ENCODE peak calls at places on chromosomes 13 and 19, in seven cellular contexts. F is NCI-H524, L is EH, K is AG08396, I is SK-N-MC, V is GM23248, U is astrocyte of the cerebellum. E is an unnamed sample.

GRCh38 chr13:80469105-80469840 is 128.3 kb upstream of the SPRY2 start:
- DNase-seq in F (no peak), L (no peak), K (no peak), I (no peak), V (no peak), U (peak; percentile 16), E (no peak)

GRCh38 chr19:48614436-48615144 is at the start of gene FAM83E:
- DNase-seq in F (no peak), L (no peak), K (no peak), I (no peak), V (peak; percentile 34), U (no peak), E (no peak)

GRCh38 chr13:112774829-112775565 is 85.2 kb downstream of the ATP11A start:
- DNase-seq in F (no peak), L (no peak), K (no peak), I (no peak), V (no peak), U (no peak), E (no peak)

GRCh38 chr19:49637865-49638350 is 2.0 kb downstream of the RRAS start:
- DNase-seq in F (no peak), L (peak; percentile 90), K (peak; percentile 87), I (no peak), V (peak; percentile 88), U (no peak), E (peak; percentile 55)

GRCh38 chr13:68888832-68889231 is 1218.8 kb upstream of the ATXN8OS start:
- DNase-seq in F (no peak), L (no peak), K (no peak), I (no peak), V (no peak), U (no peak), E (peak; percentile 8)

GRCh38 chr13:67258482-67258881 is 28.3 kb upstream of the PCDH9 start:
- DNase-seq in F (no peak), L (no peak), K (no peak), I (no peak), V (no peak), U (no peak), E (no peak)

GRCh38 chr13:42534785-42535184 is 39.2 kb upstream of the TNFSF11 start:
- DNase-seq in F (no peak), L (no peak), K (no peak), I (no peak), V (no peak), U (no peak), E (no peak)

GRCh38 chr13:24272452-24273161 is 36.8 kb upstream of the C1QTNF9 start:
- DNase-seq in F (peak; percentile 76), L (no peak), K (no peak), I (no peak), V (no peak), U (no peak), E (no peak)

GRCh38 chr13:20353973-20354372 is 121.9 kb upstream of the GJB6 start:
- DNase-seq in F (no peak), L (peak; percentile 52), K (peak; percentile 23), I (no peak), V (peak; percentile 81), U (no peak), E (no peak)

GRCh38 chr19:6402834-6403608 is 10.1 kb upstream of the GTF2F1 start:
- DNase-seq in F (no peak), L (peak; percentile 53), K (peak; percentile 71), I (no peak), V (peak; percentile 69), U (peak; percentile 46), E (peak; percentile 57)

GRCh38 chr19:30535011-30535410 is 162.8 kb downstream of the ZNF536 start:
- DNase-seq in F (no peak), L (no peak), K (no peak), I (no peak), V (peak; percentile 35), U (no peak), E (no peak)

GRCh38 chr13:26722321-26722720 is 38.3 kb downstream of the GPR12 start:
- DNase-seq in F (no peak), L (no peak), K (no peak), I (no peak), V (no peak), U (no peak), E (no peak)

GRCh38 chr13:42086582-42086981 is 38.1 kb downstream of the DGKH start:
- DNase-seq in F (no peak), L (no peak), K (no peak), I (no peak), V (no peak), U (no peak), E (no peak)

GRCh38 chr13:104315606-104316005 is 1249.4 kb upstream of the SLC10A2 start:
- DNase-seq in F (no peak), L (peak; percentile 69), K (peak; percentile 29), I (no peak), V (peak; percentile 11), U (peak; percentile 84), E (no peak)

GRCh38 chr13:98653471-98653985 is 76.6 kb upstream of the STK24 start:
- DNase-seq in F (peak; percentile 57), L (peak; percentile 76), K (peak; percentile 85), I (peak; percentile 32), V (peak; percentile 86), U (peak; percentile 57), E (peak; percentile 86)

GRCh38 chr13:25170554-25171107 is 1.5 kb downstream of the AMER2 start:
- DNase-seq in F (no peak), L (no peak), K (peak; percentile 14), I (no peak), V (peak; percentile 9), U (no peak), E (no peak)

GRCh38 chr13:84912720-84913119 is 886.5 kb downstream of the SLITRK6 start:
- DNase-seq in F (no peak), L (no peak), K (no peak), I (no peak), V (no peak), U (no peak), E (no peak)

GRCh38 chr19:27971071-27971470 is 1241.9 kb downstream of the UQCRFS1 start:
- DNase-seq in F (no peak), L (peak; percentile 29), K (peak; percentile 12), I (no peak), V (peak; percentile 13), U (no peak), E (no peak)

GRCh38 chr19:10092648-10093294 is 6.7 kb downstream of the SHFL start:
- DNase-seq in F (no peak), L (no peak), K (no peak), I (no peak), V (no peak), U (no peak), E (no peak)

GRCh38 chr13:109957875-109958274 is 171.5 kb upstream of the IRS2 start:
- DNase-seq in F (no peak), L (no peak), K (no peak), I (no peak), V (no peak), U (no peak), E (no peak)

GRCh38 chr19:7590256-7590655 is 5.4 kb upstream of the CAMSAP3 start:
- DNase-seq in F (no peak), L (no peak), K (no peak), I (no peak), V (no peak), U (no peak), E (no peak)

GRCh38 chr19:18773682-18774081 is 17.4 kb downstream of the COMP start:
- DNase-seq in F (no peak), L (no peak), K (no peak), I (no peak), V (no peak), U (no peak), E (no peak)

GRCh38 chr13:65302691-65303090 is 1927.4 kb downstream of the PCDH9 start:
- DNase-seq in F (no peak), L (no peak), K (no peak), I (no peak), V (no peak), U (no peak), E (no peak)

GRCh38 chr19:6378036-6378435 is 2.3 kb upstream of the PSPN start:
- DNase-seq in F (no peak), L (peak; percentile 80), K (peak; percentile 72), I (no peak), V (peak; percentile 47), U (peak; percentile 18), E (no peak)

GRCh38 chr19:33344210-33344609 is 29.3 kb upstream of the CEBPG start:
- DNase-seq in F (no peak), L (peak; percentile 22), K (no peak), I (no peak), V (peak; percentile 55), U (no peak), E (no peak)

GRCh38 chr13:94239135-94239534 is 240.3 kb downstream of the DCT start:
- DNase-seq in F (no peak), L (peak; percentile 56), K (peak; percentile 35), I (no peak), V (peak; percentile 85), U (no peak), E (peak; percentile 69)

GRCh38 chr19:2259331-2259730 is 3.1 kb upstream of the JSRP1 start:
- DNase-seq in F (no peak), L (peak; percentile 69), K (no peak), I (no peak), V (peak; percentile 44), U (no peak), E (no peak)

GRCh38 chr13:42985312-42986175 is 6.5 kb downstream of the EPSTI1 start:
- DNase-seq in F (no peak), L (peak; percentile 41), K (no peak), I (no peak), V (peak; percentile 43), U (no peak), E (no peak)

GRCh38 chr19:38975214-38975860 is at the start of gene FBXO17:
- DNase-seq in F (no peak), L (peak; percentile 68), K (peak; percentile 79), I (no peak), V (peak; percentile 88), U (no peak), E (peak; percentile 77)

GRCh38 chr19:33110201-33110910 is 21.6 kb upstream of the WDR88 start:
- DNase-seq in F (no peak), L (peak; percentile 50), K (no peak), I (no peak), V (peak; percentile 16), U (peak; percentile 27), E (no peak)

GRCh38 chr13:27833206-27833605 is 40.9 kb downstream of the GSX1 start:
- DNase-seq in F (no peak), L (no peak), K (no peak), I (no peak), V (no peak), U (no peak), E (no peak)

GRCh38 chr13:25384747-25385270 is 13.0 kb downstream of the ATP8A2 start:
- DNase-seq in F (no peak), L (no peak), K (no peak), I (no peak), V (no peak), U (no peak), E (no peak)

E was measured in SW480.